ENCODE peak calls at places on chromosome 7, in eight cellular contexts. One of them, this sample, is unnamed.

GRCh38 chr7:151757274-151757673 is 119.6 kb downstream of the PRKAG2 start:
- DNase-seq in heart left ventricle: no peak
- DNase-seq in AG04450: no peak
- DNase-seq in transverse colon: no peak
- DNase-seq in left ventricle myocardium inferior: no peak
- DNase-seq in IMR-90: peak; percentile 88
- DNase-seq in CD4-positive, alpha-beta T cell: no peak
- DNase-seq in spleen: no peak
- DNase-seq in this sample: no peak

GRCh38 chr7:70494225-70494877 is 637.6 kb upstream of the GALNT17 start:
- DNase-seq in heart left ventricle: no peak
- DNase-seq in AG04450: no peak
- DNase-seq in transverse colon: no peak
- DNase-seq in left ventricle myocardium inferior: no peak
- DNase-seq in IMR-90: no peak
- DNase-seq in CD4-positive, alpha-beta T cell: no peak
- DNase-seq in spleen: no peak
- DNase-seq in this sample: no peak

GRCh38 chr7:31102973-31103850 is 51.1 kb downstream of the ADCYAP1R1 start:
- DNase-seq in heart left ventricle: no peak
- DNase-seq in AG04450: no peak
- DNase-seq in transverse colon: no peak
- DNase-seq in left ventricle myocardium inferior: no peak
- DNase-seq in IMR-90: no peak
- DNase-seq in CD4-positive, alpha-beta T cell: no peak
- DNase-seq in spleen: peak; percentile 63
- DNase-seq in this sample: no peak

GRCh38 chr7:112547916-112548315 is 67.1 kb downstream of the LSMEM1 start:
- DNase-seq in heart left ventricle: no peak
- DNase-seq in AG04450: no peak
- DNase-seq in transverse colon: no peak
- DNase-seq in left ventricle myocardium inferior: no peak
- DNase-seq in IMR-90: peak; percentile 29
- DNase-seq in CD4-positive, alpha-beta T cell: no peak
- DNase-seq in spleen: no peak
- DNase-seq in this sample: no peak

GRCh38 chr7:114922652-114923402 is 933 bp downstream of the MDFIC start:
- DNase-seq in heart left ventricle: peak; percentile 50
- DNase-seq in AG04450: no peak
- DNase-seq in transverse colon: peak; percentile 54
- DNase-seq in left ventricle myocardium inferior: peak; percentile 28
- DNase-seq in IMR-90: peak; percentile 77
- DNase-seq in CD4-positive, alpha-beta T cell: peak; percentile 41
- DNase-seq in spleen: peak; percentile 90
- DNase-seq in this sample: peak; percentile 20

GRCh38 chr7:51275532-51275931 is 41.1 kb downstream of the COBL start:
- DNase-seq in heart left ventricle: no peak
- DNase-seq in AG04450: no peak
- DNase-seq in transverse colon: no peak
- DNase-seq in left ventricle myocardium inferior: no peak
- DNase-seq in IMR-90: no peak
- DNase-seq in CD4-positive, alpha-beta T cell: no peak
- DNase-seq in spleen: no peak
- DNase-seq in this sample: no peak

GRCh38 chr7:102389810-102390209 is 6.4 kb upstream of the PRKRIP1 start:
- DNase-seq in heart left ventricle: no peak
- DNase-seq in AG04450: no peak
- DNase-seq in transverse colon: no peak
- DNase-seq in left ventricle myocardium inferior: no peak
- DNase-seq in IMR-90: no peak
- DNase-seq in CD4-positive, alpha-beta T cell: no peak
- DNase-seq in spleen: no peak
- DNase-seq in this sample: no peak

GRCh38 chr7:123410273-123410928 is 124.0 kb downstream of the IQUB start:
- DNase-seq in heart left ventricle: peak; percentile 24
- DNase-seq in AG04450: no peak
- DNase-seq in transverse colon: no peak
- DNase-seq in left ventricle myocardium inferior: peak; percentile 22
- DNase-seq in IMR-90: no peak
- DNase-seq in CD4-positive, alpha-beta T cell: no peak
- DNase-seq in spleen: no peak
- DNase-seq in this sample: no peak

GRCh38 chr7:47609803-47610452 is 28.0 kb upstream of the TNS3 start:
- DNase-seq in heart left ventricle: peak; percentile 40
- DNase-seq in AG04450: peak; percentile 91
- DNase-seq in transverse colon: no peak
- DNase-seq in left ventricle myocardium inferior: peak; percentile 35
- DNase-seq in IMR-90: peak; percentile 97
- DNase-seq in CD4-positive, alpha-beta T cell: no peak
- DNase-seq in spleen: no peak
- DNase-seq in this sample: no peak

GRCh38 chr7:50209461-50210161 is 94.9 kb upstream of the IKZF1 start:
- DNase-seq in heart left ventricle: no peak
- DNase-seq in AG04450: no peak
- DNase-seq in transverse colon: no peak
- DNase-seq in left ventricle myocardium inferior: no peak
- DNase-seq in IMR-90: no peak
- DNase-seq in CD4-positive, alpha-beta T cell: no peak
- DNase-seq in spleen: no peak
- DNase-seq in this sample: no peak

GRCh38 chr7:47578581-47579270 is 3.2 kb downstream of the TNS3 start:
- DNase-seq in heart left ventricle: no peak
- DNase-seq in AG04450: no peak
- DNase-seq in transverse colon: no peak
- DNase-seq in left ventricle myocardium inferior: no peak
- DNase-seq in IMR-90: peak; percentile 66
- DNase-seq in CD4-positive, alpha-beta T cell: no peak
- DNase-seq in spleen: no peak
- DNase-seq in this sample: no peak

GRCh38 chr7:128390871-128391565 is 18.8 kb downstream of the IMPDH1 start:
- DNase-seq in heart left ventricle: no peak
- DNase-seq in AG04450: no peak
- DNase-seq in transverse colon: no peak
- DNase-seq in left ventricle myocardium inferior: no peak
- DNase-seq in IMR-90: no peak
- DNase-seq in CD4-positive, alpha-beta T cell: no peak
- DNase-seq in spleen: no peak
- DNase-seq in this sample: no peak

GRCh38 chr7:102912742-102913141 is at the start of gene LRRC17:
- DNase-seq in heart left ventricle: peak; percentile 36
- DNase-seq in AG04450: peak; percentile 93
- DNase-seq in transverse colon: no peak
- DNase-seq in left ventricle myocardium inferior: no peak
- DNase-seq in IMR-90: peak; percentile 97
- DNase-seq in CD4-positive, alpha-beta T cell: no peak
- DNase-seq in spleen: no peak
- DNase-seq in this sample: peak; percentile 36

GRCh38 chr7:18866359-18867036 is 250.9 kb downstream of the TWIST1 start:
- DNase-seq in heart left ventricle: peak; percentile 76
- DNase-seq in AG04450: peak; percentile 98
- DNase-seq in transverse colon: peak; percentile 8
- DNase-seq in left ventricle myocardium inferior: peak; percentile 57
- DNase-seq in IMR-90: peak; percentile 100
- DNase-seq in CD4-positive, alpha-beta T cell: no peak
- DNase-seq in spleen: no peak
- DNase-seq in this sample: no peak

GRCh38 chr7:131948434-131949053 is 392.1 kb upstream of the PODXL start:
- DNase-seq in heart left ventricle: peak; percentile 21
- DNase-seq in AG04450: no peak
- DNase-seq in transverse colon: peak; percentile 52
- DNase-seq in left ventricle myocardium inferior: peak; percentile 29
- DNase-seq in IMR-90: no peak
- DNase-seq in CD4-positive, alpha-beta T cell: no peak
- DNase-seq in spleen: no peak
- DNase-seq in this sample: no peak

DNA sequence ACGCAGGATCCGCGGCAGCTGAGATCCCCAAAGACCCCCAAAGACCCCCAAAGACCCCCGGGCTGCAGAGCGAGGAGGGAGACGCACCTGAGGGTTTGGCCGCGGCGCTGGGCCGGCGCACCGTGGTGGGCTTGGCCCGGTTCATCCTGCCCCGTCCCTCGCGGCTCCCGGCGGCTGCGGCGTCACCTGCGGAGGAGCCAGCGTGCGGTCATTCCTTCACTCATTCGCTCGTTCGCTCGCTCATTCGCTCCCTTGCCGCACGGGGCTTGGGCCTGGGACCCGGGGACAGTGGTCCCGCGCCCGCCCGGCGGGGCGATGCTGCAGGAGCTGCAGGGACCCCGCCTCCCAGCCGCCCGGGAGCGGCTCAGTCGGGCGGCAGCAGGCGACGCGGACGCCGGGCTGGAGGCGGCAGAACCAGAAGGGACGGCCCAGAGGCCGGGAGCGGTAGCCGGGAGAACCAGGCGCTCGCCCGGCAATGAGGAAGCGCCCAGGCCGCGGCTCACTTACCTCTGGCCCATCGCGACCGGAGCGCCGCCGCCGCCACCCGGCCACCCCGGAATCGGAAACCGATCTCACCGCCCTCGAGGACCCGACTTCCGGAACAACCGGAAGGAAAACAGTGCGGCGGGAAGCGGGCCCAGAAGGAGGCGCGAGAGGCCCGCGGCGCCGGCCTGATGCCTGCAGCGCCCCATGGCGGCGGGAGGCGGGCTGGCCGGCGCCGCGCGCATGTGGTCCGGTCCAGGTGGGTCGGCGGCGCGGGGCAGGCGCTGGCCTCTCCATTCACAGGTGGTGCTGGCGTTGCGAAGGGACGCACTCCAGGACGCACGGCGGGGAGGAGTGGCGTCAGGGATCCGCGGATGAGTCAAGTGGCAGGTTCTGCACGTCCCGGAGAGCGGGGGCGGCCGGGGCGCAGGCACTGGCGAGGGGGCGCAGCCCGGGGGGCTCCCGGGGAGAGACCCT is at the start of gene INTS1:
- DNase-seq in heart left ventricle: peak; percentile 94
- DNase-seq in AG04450: peak; percentile 63
- DNase-seq in transverse colon: peak; percentile 94
- DNase-seq in left ventricle myocardium inferior: peak; percentile 91
- DNase-seq in IMR-90: peak; percentile 85
- DNase-seq in CD4-positive, alpha-beta T cell: peak; percentile 83
- DNase-seq in spleen: peak; percentile 98
- DNase-seq in this sample: peak; percentile 79
- TF ChIP-seq CTCF in heart left ventricle: peak; percentile 86
- TF ChIP-seq CTCF in AG04450: peak; percentile 61
- TF ChIP-seq CTCF in transverse colon: peak; percentile 94
- TF ChIP-seq CTCF in left ventricle myocardium inferior: peak; percentile 95
- TF ChIP-seq CTCF in IMR-90: peak; percentile 99
- TF ChIP-seq CTCF in CD4-positive, alpha-beta T cell: peak; percentile 87
- TF ChIP-seq CTCF in spleen: peak; percentile 81
- TF ChIP-seq CTCF in this sample: peak; percentile 85

GRCh38 chr7:56033671-56034432 is 17.4 kb downstream of the PSPH start:
- DNase-seq in heart left ventricle: peak; percentile 55
- DNase-seq in AG04450: no peak
- DNase-seq in transverse colon: peak; percentile 70
- DNase-seq in left ventricle myocardium inferior: peak; percentile 46
- DNase-seq in IMR-90: peak; percentile 70
- DNase-seq in CD4-positive, alpha-beta T cell: peak; percentile 66
- DNase-seq in spleen: peak; percentile 91
- DNase-seq in this sample: peak; percentile 70
- TF ChIP-seq CTCF in heart left ventricle: no peak
- TF ChIP-seq CTCF in AG04450: peak; percentile 42
- TF ChIP-seq CTCF in transverse colon: peak; percentile 36
- TF ChIP-seq CTCF in left ventricle myocardium inferior: peak; percentile 49
- TF ChIP-seq CTCF in IMR-90: peak; percentile 30
- TF ChIP-seq CTCF in CD4-positive, alpha-beta T cell: peak; percentile 37
- TF ChIP-seq CTCF in spleen: peak; percentile 29
- TF ChIP-seq CTCF in this sample: peak; percentile 53

GRCh38 chr7:27182285-27182827 is 2.7 kb downstream of the HOXA11 start:
- DNase-seq in heart left ventricle: no peak
- DNase-seq in AG04450: no peak
- DNase-seq in transverse colon: peak; percentile 14
- DNase-seq in left ventricle myocardium inferior: no peak
- DNase-seq in IMR-90: no peak
- DNase-seq in CD4-positive, alpha-beta T cell: no peak
- DNase-seq in spleen: peak; percentile 29
- DNase-seq in this sample: no peak
- TF ChIP-seq CTCF in heart left ventricle: no peak
- TF ChIP-seq CTCF in AG04450: no peak
- TF ChIP-seq CTCF in transverse colon: no peak
- TF ChIP-seq CTCF in left ventricle myocardium inferior: no peak
- TF ChIP-seq CTCF in IMR-90: no peak
- TF ChIP-seq CTCF in CD4-positive, alpha-beta T cell: no peak
- TF ChIP-seq CTCF in spleen: no peak
- TF ChIP-seq CTCF in this sample: no peak

DNA sequence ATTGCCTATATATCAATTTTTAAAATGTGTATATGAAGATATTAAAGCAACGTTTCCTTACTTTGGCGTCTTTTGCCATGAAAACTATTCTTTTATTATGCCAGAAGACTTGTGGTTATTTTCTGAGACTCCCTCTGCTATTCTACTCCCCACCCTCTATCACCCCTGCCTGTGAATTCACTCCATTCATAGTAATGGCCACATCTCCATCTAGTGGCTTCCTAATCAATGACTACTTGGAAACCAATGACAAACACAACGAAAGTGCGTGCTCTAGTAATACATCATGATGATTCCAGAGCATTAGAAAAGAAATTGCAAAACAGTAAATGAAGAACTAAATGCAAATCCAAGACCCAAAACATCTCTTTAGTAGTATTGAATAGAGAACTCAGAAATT is 186.7 kb upstream of the HGF start:
- DNase-seq in heart left ventricle: no peak
- DNase-seq in AG04450: peak; percentile 32
- DNase-seq in transverse colon: no peak
- DNase-seq in left ventricle myocardium inferior: no peak
- DNase-seq in IMR-90: peak; percentile 73
- DNase-seq in CD4-positive, alpha-beta T cell: no peak
- DNase-seq in spleen: no peak
- DNase-seq in this sample: no peak
- TF ChIP-seq CTCF in heart left ventricle: peak; percentile 18
- TF ChIP-seq CTCF in AG04450: peak; percentile 71
- TF ChIP-seq CTCF in transverse colon: peak; percentile 16
- TF ChIP-seq CTCF in left ventricle myocardium inferior: peak; percentile 62
- TF ChIP-seq CTCF in IMR-90: peak; percentile 71
- TF ChIP-seq CTCF in CD4-positive, alpha-beta T cell: no peak
- TF ChIP-seq CTCF in spleen: peak; percentile 31
- TF ChIP-seq CTCF in this sample: peak; percentile 69

DNA sequence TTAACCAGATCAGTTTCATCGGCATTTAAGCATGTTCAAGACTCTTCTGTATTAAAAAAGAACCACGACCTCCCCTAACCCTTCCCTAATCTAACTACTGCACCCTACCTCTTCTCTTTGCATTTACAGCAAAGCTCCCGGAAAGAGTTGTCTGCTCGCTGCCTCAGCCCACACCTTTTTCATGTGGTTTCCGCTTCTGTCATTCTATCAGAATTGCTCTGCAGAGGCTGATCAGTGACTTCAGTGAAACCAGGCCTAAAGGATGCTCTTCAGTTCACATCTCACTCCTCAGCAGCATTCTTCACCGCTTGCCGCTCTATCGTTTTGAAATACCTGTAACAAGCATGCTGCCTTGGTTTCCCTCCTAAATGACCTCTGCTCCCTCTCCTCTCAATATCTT is 160.9 kb downstream of the SDK1 start:
- DNase-seq in heart left ventricle: no peak
- DNase-seq in AG04450: no peak
- DNase-seq in transverse colon: no peak
- DNase-seq in left ventricle myocardium inferior: no peak
- DNase-seq in IMR-90: no peak
- DNase-seq in CD4-positive, alpha-beta T cell: peak; percentile 74
- DNase-seq in spleen: no peak
- DNase-seq in this sample: no peak
- TF ChIP-seq CTCF in heart left ventricle: no peak
- TF ChIP-seq CTCF in AG04450: no peak
- TF ChIP-seq CTCF in transverse colon: no peak
- TF ChIP-seq CTCF in left ventricle myocardium inferior: no peak
- TF ChIP-seq CTCF in IMR-90: no peak
- TF ChIP-seq CTCF in CD4-positive, alpha-beta T cell: peak; percentile 14
- TF ChIP-seq CTCF in spleen: no peak
- TF ChIP-seq CTCF in this sample: no peak

GRCh38 chr7:28507538-28508282 is 95.4 kb downstream of the CREB5 start:
- DNase-seq in heart left ventricle: no peak
- DNase-seq in AG04450: no peak
- DNase-seq in transverse colon: no peak
- DNase-seq in left ventricle myocardium inferior: no peak
- DNase-seq in IMR-90: no peak
- DNase-seq in CD4-positive, alpha-beta T cell: no peak
- DNase-seq in spleen: no peak
- DNase-seq in this sample: no peak
- TF ChIP-seq CTCF in heart left ventricle: no peak
- TF ChIP-seq CTCF in AG04450: no peak
- TF ChIP-seq CTCF in transverse colon: no peak
- TF ChIP-seq CTCF in left ventricle myocardium inferior: no peak
- TF ChIP-seq CTCF in IMR-90: no peak
- TF ChIP-seq CTCF in CD4-positive, alpha-beta T cell: no peak
- TF ChIP-seq CTCF in spleen: no peak
- TF ChIP-seq CTCF in this sample: no peak

This sample was measured in neural crest cell.